ENCODE peak calls at places on chromosomes 11 and 22, in ten cellular contexts. U is pancreas, H is IMR-90, X is thoracic aorta, Y is brain microvascular endothelial cell, Q is ovary, C is endodermal cell, N is SJSA1, R is Peyer's patch, W is substantia nigra. I is an unnamed sample.

GRCh38 chr22:41410311-41410751 is 28.6 kb downstream of the TEF start:
- DNase-seq in U (peak), H (no peak), X (no peak), Y (no peak), Q (no peak), C (no peak), N (no peak), R (no peak), W (no peak), I (no peak)

GRCh38 chr22:40594924-40595323 is 41.6 kb downstream of the MRTFA start:
- DNase-seq in U (no peak), H (peak), X (no peak), Y (no peak), Q (no peak), C (no peak), N (no peak), R (no peak), W (no peak), I (no peak)

GRCh38 chr11:69539416-69540117 is 58.1 kb downstream of the LINC01488 start:
- DNase-seq in U (no peak), H (no peak), X (no peak), Y (no peak), Q (no peak), C (no peak), N (no peak), R (peak), W (peak), I (no peak)

GRCh38 chr11:126072141-126072741 is 9.6 kb upstream of the CDON start:
- DNase-seq in U (no peak), H (no peak), X (no peak), Y (no peak), Q (no peak), C (no peak), N (no peak), R (no peak), W (no peak), I (no peak)

GRCh38 chr22:39641660-39642059 is 71.1 kb downstream of the CACNA1I start:
- DNase-seq in U (no peak), H (no peak), X (no peak), Y (no peak), Q (no peak), C (no peak), N (no peak), R (no peak), W (no peak), I (no peak)

GRCh38 chr22:22689621-22690345 is 45.4 kb downstream of the GGTLC2 start:
- DNase-seq in U (no peak), H (no peak), X (no peak), Y (no peak), Q (no peak), C (no peak), N (no peak), R (peak), W (no peak), I (no peak)

GRCh38 chr11:76114238-76114637 is 92.1 kb downstream of the WNT11 start:
- DNase-seq in U (no peak), H (no peak), X (no peak), Y (no peak), Q (no peak), C (no peak), N (no peak), R (no peak), W (no peak), I (no peak)

GRCh38 chr11:46463701-46464100 is 72.1 kb upstream of the CHRM4 start:
- DNase-seq in U (no peak), H (no peak), X (no peak), Y (no peak), Q (no peak), C (no peak), N (no peak), R (no peak), W (no peak), I (no peak)

GRCh38 chr11:131579932-131580387 is 209.5 kb downstream of the NTM start:
- DNase-seq in U (no peak), H (peak), X (no peak), Y (peak), Q (no peak), C (peak), N (peak), R (no peak), W (no peak), I (no peak)

GRCh38 chr11:118206612-118207031 is 18.2 kb downstream of the JAML start:
- DNase-seq in U (no peak), H (no peak), X (no peak), Y (no peak), Q (no peak), C (no peak), N (no peak), R (no peak), W (no peak), I (no peak)

GRCh38 chr11:65489061-65489705 is 9.7 kb upstream of the MALAT1 start:
- DNase-seq in U (no peak), H (peak), X (peak), Y (peak), Q (peak), C (peak), N (peak), R (peak), W (no peak), I (no peak)

GRCh38 chr11:103585911-103586310 is 450.5 kb upstream of the DDI1 start:
- DNase-seq in U (no peak), H (no peak), X (no peak), Y (no peak), Q (no peak), C (no peak), N (no peak), R (no peak), W (no peak), I (no peak)

GRCh38 chr11:111438846-111439520 is 59.9 kb upstream of the POU2AF1 start:
- DNase-seq in U (no peak), H (no peak), X (no peak), Y (no peak), Q (no peak), C (no peak), N (no peak), R (no peak), W (no peak), I (no peak)

GRCh38 chr22:40325315-40325714 is 21.0 kb upstream of the ADSL start:
- DNase-seq in U (no peak), H (no peak), X (no peak), Y (no peak), Q (no peak), C (peak), N (peak), R (no peak), W (no peak), I (peak)

GRCh38 chr11:124863137-124863825 is 2.0 kb upstream of the ROBO3 start:
- DNase-seq in U (no peak), H (peak), X (no peak), Y (peak), Q (no peak), C (peak), N (no peak), R (peak), W (no peak), I (no peak)

GRCh38 chr11:22197139-22197893 is 4.4 kb downstream of the ANO5 start:
- DNase-seq in U (no peak), H (no peak), X (no peak), Y (no peak), Q (no peak), C (no peak), N (no peak), R (no peak), W (no peak), I (no peak)

GRCh38 chr22:50530280-50530856 is 556 bp upstream of the TYMP start:
- DNase-seq in U (peak), H (peak), X (no peak), Y (peak), Q (peak), C (peak), N (peak), R (peak), W (no peak), I (no peak)

GRCh38 chr11:36155770-36156485 is 133.3 kb downstream of the COMMD9 start:
- DNase-seq in U (no peak), H (peak), X (no peak), Y (no peak), Q (peak), C (peak), N (peak), R (no peak), W (peak), I (no peak)

GRCh38 chr22:17717708-17718107 is 56.6 kb downstream of the BID start:
- DNase-seq in U (no peak), H (peak), X (no peak), Y (no peak), Q (no peak), C (no peak), N (no peak), R (no peak), W (no peak), I (no peak)

GRCh38 chr11:122048401-122048800 is 67.6 kb downstream of the BLID start:
- DNase-seq in U (no peak), H (peak), X (no peak), Y (no peak), Q (no peak), C (no peak), N (no peak), R (no peak), W (no peak), I (no peak)

GRCh38 chr11:31987118-31988005 is 103.5 kb upstream of the RCN1 start:
- DNase-seq in U (no peak), H (no peak), X (no peak), Y (no peak), Q (no peak), C (peak), N (no peak), R (no peak), W (no peak), I (no peak)

GRCh38 chr11:71542856-71543743 is 5.1 kb upstream of the KRTAP5-9 start:
- DNase-seq in U (no peak), H (no peak), X (no peak), Y (no peak), Q (no peak), C (no peak), N (no peak), R (no peak), W (no peak), I (no peak)

GRCh38 chr22:19109198-19110063 is 12.8 kb downstream of the DGCR2 start:
- DNase-seq in U (no peak), H (peak), X (no peak), Y (no peak), Q (no peak), C (no peak), N (no peak), R (peak), W (no peak), I (peak)

GRCh38 chr11:126838779-126839178 is 161.8 kb downstream of the KIRREL3 start:
- DNase-seq in U (no peak), H (no peak), X (no peak), Y (no peak), Q (no peak), C (peak), N (no peak), R (no peak), W (no peak), I (no peak)

GRCh38 chr22:42930810-42931420 is 73.8 kb upstream of the ARFGAP3 start:
- DNase-seq in U (peak), H (peak), X (no peak), Y (peak), Q (no peak), C (peak), N (no peak), R (peak), W (no peak), I (no peak)

GRCh38 chr11:131688056-131688693 is 317.8 kb downstream of the NTM start:
- DNase-seq in U (peak), H (peak), X (no peak), Y (peak), Q (peak), C (peak), N (peak), R (no peak), W (peak), I (no peak)

GRCh38 chr22:27358096-27358870 is 443.3 kb downstream of the MN1 start:
- DNase-seq in U (no peak), H (no peak), X (no peak), Y (no peak), Q (no peak), C (no peak), N (no peak), R (no peak), W (no peak), I (no peak)

GRCh38 chr11:128061321-128061871 is 526.0 kb downstream of the ETS1 start:
- DNase-seq in U (no peak), H (peak), X (no peak), Y (no peak), Q (no peak), C (no peak), N (no peak), R (no peak), W (no peak), I (no peak)

GRCh38 chr22:42964994-42965699 is 49.8 kb downstream of the PACSIN2 start:
- DNase-seq in U (no peak), H (peak), X (no peak), Y (peak), Q (no peak), C (peak), N (no peak), R (no peak), W (no peak), I (no peak)

GRCh38 chr11:73866095-73866579 is 10.5 kb downstream of the COA4 start:
- DNase-seq in U (no peak), H (peak), X (no peak), Y (no peak), Q (no peak), C (no peak), N (no peak), R (no peak), W (no peak), I (no peak)

GRCh38 chr11:73866586-73866996 is 10.1 kb downstream of the COA4 start:
- DNase-seq in U (no peak), H (peak), X (no peak), Y (peak), Q (no peak), C (no peak), N (peak), R (peak), W (no peak), I (no peak)

GRCh38 chr11:73872746-73873412 is 3.8 kb downstream of the COA4 start:
- DNase-seq in U (no peak), H (no peak), X (no peak), Y (no peak), Q (no peak), C (no peak), N (no peak), R (no peak), W (no peak), I (no peak)

GRCh38 chr11:73870261-73870660 is 6.4 kb downstream of the COA4 start:
- DNase-seq in U (no peak), H (no peak), X (no peak), Y (no peak), Q (no peak), C (no peak), N (no peak), R (no peak), W (no peak), I (no peak)

DNA sequence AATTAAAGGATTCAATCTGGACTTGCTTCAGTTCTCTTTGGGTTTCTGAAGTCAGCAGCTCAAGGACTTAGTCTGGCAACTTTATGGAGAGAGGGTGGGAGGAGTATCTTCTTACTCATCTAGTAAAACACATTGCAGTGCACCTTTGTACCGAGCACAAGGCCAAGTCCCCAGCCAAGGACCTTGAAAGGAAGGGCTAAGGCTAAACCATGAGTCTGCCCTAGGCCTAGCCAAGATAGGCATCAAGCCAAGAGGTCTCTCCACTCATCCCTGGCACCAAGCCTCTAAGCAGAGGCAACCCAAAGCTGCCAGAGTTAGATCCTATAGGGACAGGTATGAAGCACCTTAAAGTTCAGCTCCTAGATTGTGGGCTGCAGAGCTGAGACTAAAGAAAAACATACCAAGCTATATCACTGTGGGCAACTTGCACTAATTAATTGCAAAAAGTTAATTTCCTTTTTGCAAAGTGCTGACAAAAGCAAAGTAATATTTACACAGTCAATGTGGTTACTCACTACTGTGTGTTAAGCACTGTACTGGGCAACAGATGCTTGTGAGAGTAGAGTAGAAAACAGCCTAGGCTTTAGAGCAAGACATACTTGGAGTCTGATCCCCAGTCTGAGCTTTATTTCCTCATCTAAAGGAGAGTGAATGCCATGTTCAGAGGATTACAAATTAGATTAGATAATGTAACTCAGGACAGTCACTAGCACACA is 7.3 kb downstream of the COA4 start:
- DNase-seq in U (peak), H (peak), X (no peak), Y (no peak), Q (no peak), C (no peak), N (no peak), R (peak), W (no peak), I (no peak)
- H3K27ac ChIP-seq in U (no peak), H (no peak), X (no peak), Y (no peak), Q (no peak), C (no peak), N (no peak), R (no peak), W (no peak), I (no peak)

DNA sequence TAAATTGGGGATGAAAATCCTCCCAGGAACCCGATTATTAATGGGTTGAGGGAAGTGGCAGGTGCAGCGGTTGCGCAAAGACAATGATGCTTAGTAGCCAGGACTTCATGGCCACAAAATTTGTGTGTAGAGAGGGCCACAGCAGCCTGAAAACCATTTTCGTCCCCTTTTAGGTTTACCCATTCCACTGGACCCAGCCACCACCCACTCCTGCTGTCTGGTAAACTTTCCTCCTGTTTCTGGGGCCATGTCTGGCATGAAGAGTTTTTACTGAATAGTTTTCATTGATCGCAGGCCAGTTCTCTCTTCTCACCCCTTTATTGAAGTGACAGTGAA is 69.5 kb upstream of the SYT13 start:
- DNase-seq in U (no peak), H (no peak), X (no peak), Y (no peak), Q (no peak), C (no peak), N (no peak), R (no peak), W (no peak), I (no peak)
- H3K27ac ChIP-seq in U (no peak), H (no peak), X (peak), Y (no peak), Q (peak), C (no peak), N (no peak), R (peak), W (peak), I (peak)

DNA sequence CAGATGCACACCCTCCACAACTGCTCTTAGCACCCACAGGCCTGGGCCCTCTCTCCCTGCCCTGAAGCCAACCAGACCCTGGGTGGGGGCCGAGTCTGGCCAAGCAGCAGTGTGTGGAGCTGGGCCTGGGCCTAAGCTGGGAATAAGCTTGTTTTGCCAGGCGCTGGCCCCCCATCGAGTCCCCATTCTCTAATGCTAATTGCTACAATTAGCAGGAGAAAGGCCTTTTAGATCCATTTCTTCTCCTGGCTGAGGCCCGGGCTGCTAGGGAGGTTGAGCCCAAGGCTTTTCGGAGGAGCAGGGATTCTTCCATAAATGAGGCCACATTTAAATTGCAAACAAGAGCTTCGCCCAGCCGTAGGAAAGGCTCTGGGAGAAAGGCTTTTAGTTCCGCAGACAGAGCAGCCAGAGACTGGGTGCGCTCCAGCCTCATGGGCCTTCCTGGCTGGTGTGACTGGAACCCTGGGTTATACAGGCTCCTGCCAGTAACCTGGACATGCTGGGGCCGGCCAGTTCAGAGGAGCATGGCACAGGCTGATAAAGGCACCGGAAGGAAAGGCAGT is 6.4 kb downstream of the KCNQ1OT1 start:
- DNase-seq in U (no peak), H (no peak), X (no peak), Y (no peak), Q (peak), C (peak), N (no peak), R (peak), W (no peak), I (peak)
- H3K27ac ChIP-seq in U (no peak), H (no peak), X (no peak), Y (no peak), Q (peak), C (no peak), N (no peak), R (no peak), W (no peak), I (no peak)

DNA sequence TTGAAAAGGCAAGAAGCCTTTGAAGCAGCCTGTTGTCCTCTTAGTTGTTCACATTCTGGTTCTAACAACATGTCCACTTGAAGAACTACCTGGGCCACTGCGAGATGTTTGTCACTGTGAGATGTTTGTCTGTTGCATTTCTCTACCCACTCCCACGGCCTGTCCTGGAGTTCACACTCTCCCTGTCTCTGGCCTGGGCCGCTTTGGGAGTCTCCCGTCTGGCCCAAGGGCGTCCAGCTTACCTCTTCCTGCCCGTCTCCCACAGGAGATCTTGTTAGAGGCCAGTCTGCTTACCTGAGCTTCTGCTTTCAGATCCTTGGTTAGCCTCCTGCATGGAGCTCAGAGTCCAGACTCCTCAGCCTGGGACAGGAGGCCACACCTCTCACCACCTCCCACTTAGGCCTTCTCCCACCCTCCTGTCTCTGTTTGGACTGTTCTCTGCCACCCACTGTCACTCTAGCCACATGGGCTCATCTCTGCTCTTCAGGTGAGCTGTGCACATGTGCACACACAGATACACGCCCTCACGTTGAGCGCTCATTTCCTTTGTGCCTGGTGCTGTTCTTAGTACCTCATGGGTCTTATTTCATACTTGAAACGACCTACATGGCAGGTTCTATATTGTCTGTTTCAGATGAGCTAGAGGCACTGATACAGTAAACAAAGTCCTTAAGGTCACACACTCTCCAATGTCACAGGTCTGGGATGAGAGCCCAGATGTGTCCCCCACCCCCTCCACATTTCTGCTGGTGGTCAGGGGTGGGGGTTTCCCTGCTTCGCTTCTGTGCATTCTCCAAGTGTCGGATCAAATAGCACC is 66.1 kb downstream of the TBC1D22A start:
- DNase-seq in U (no peak), H (no peak), X (no peak), Y (no peak), Q (no peak), C (peak), N (no peak), R (no peak), W (no peak), I (no peak)
- H3K27ac ChIP-seq in U (no peak), H (peak), X (no peak), Y (peak), Q (no peak), C (no peak), N (peak), R (no peak), W (no peak), I (no peak)

I was measured in CD4-positive, alpha-beta T cell.